ENCODE peak calls at places on chromosomes 13 and 19, in ten cellular contexts. One of them, this sample, is unnamed. For H3K4me1, the result is how much of the 10 kb centered on the place peaks cover.

GRCh38 chr19:55092423-55093318 is 17.0 kb downstream of the EPS8L1 start:
- DNase-seq in tibial nerve: no peak
- DNase-seq in PC-3: no peak
- DNase-seq in neuronal stem cell: no peak
- DNase-seq in A549: no peak
- DNase-seq in thoracic aorta: no peak
- DNase-seq in CD4-positive, alpha-beta memory T cell: no peak
- DNase-seq in foreskin keratinocyte: no peak
- DNase-seq in tibial artery: no peak
- DNase-seq in small intestine: no peak
- DNase-seq in this sample: no peak

GRCh38 chr19:45798995-45799517 is 6.4 kb upstream of the DMWD start:
- DNase-seq in tibial nerve: peak
- DNase-seq in PC-3: peak
- DNase-seq in neuronal stem cell: no peak
- DNase-seq in A549: peak
- DNase-seq in thoracic aorta: no peak
- DNase-seq in CD4-positive, alpha-beta memory T cell: peak
- DNase-seq in foreskin keratinocyte: no peak
- DNase-seq in tibial artery: peak
- DNase-seq in small intestine: peak
- DNase-seq in this sample: peak

GRCh38 chr13:36766295-36766694 is 52.7 kb upstream of the RFXAP start:
- DNase-seq in tibial nerve: no peak
- DNase-seq in PC-3: peak
- DNase-seq in neuronal stem cell: no peak
- DNase-seq in A549: no peak
- DNase-seq in thoracic aorta: no peak
- DNase-seq in CD4-positive, alpha-beta memory T cell: no peak
- DNase-seq in foreskin keratinocyte: peak
- DNase-seq in tibial artery: no peak
- DNase-seq in small intestine: no peak
- DNase-seq in this sample: no peak

GRCh38 chr13:88411696-88412095 is 740.5 kb downstream of the SLITRK5 start:
- DNase-seq in tibial nerve: no peak
- DNase-seq in PC-3: no peak
- DNase-seq in neuronal stem cell: no peak
- DNase-seq in A549: no peak
- DNase-seq in thoracic aorta: no peak
- DNase-seq in CD4-positive, alpha-beta memory T cell: no peak
- DNase-seq in foreskin keratinocyte: no peak
- DNase-seq in tibial artery: no peak
- DNase-seq in small intestine: no peak
- DNase-seq in this sample: no peak

GRCh38 chr13:104315606-104316005 is 1249.4 kb upstream of the SLC10A2 start:
- DNase-seq in tibial nerve: no peak
- DNase-seq in PC-3: peak
- DNase-seq in neuronal stem cell: no peak
- DNase-seq in A549: no peak
- DNase-seq in thoracic aorta: no peak
- DNase-seq in CD4-positive, alpha-beta memory T cell: no peak
- DNase-seq in foreskin keratinocyte: peak
- DNase-seq in tibial artery: no peak
- DNase-seq in small intestine: no peak
- DNase-seq in this sample: peak

GRCh38 chr19:54967611-54968010 is 1.4 kb downstream of the NLRP2 start:
- DNase-seq in tibial nerve: no peak
- DNase-seq in PC-3: no peak
- DNase-seq in neuronal stem cell: no peak
- DNase-seq in A549: no peak
- DNase-seq in thoracic aorta: no peak
- DNase-seq in CD4-positive, alpha-beta memory T cell: no peak
- DNase-seq in foreskin keratinocyte: no peak
- DNase-seq in tibial artery: no peak
- DNase-seq in small intestine: no peak
- DNase-seq in this sample: no peak

GRCh38 chr19:6971366-6971765 is 49.9 kb downstream of the MBD3L2B start:
- DNase-seq in tibial nerve: no peak
- DNase-seq in PC-3: peak
- DNase-seq in neuronal stem cell: no peak
- DNase-seq in A549: no peak
- DNase-seq in thoracic aorta: no peak
- DNase-seq in CD4-positive, alpha-beta memory T cell: no peak
- DNase-seq in foreskin keratinocyte: peak
- DNase-seq in tibial artery: no peak
- DNase-seq in small intestine: no peak
- DNase-seq in this sample: no peak

GRCh38 chr13:34931572-34931971 is 10.5 kb upstream of the NBEA start:
- DNase-seq in tibial nerve: no peak
- DNase-seq in PC-3: peak
- DNase-seq in neuronal stem cell: no peak
- DNase-seq in A549: no peak
- DNase-seq in thoracic aorta: no peak
- DNase-seq in CD4-positive, alpha-beta memory T cell: no peak
- DNase-seq in foreskin keratinocyte: no peak
- DNase-seq in tibial artery: no peak
- DNase-seq in small intestine: no peak
- DNase-seq in this sample: no peak

GRCh38 chr19:52735734-52736133 is 890 bp upstream of the ZNF611 start:
- DNase-seq in tibial nerve: peak
- DNase-seq in PC-3: peak
- DNase-seq in neuronal stem cell: peak
- DNase-seq in A549: no peak
- DNase-seq in thoracic aorta: no peak
- DNase-seq in CD4-positive, alpha-beta memory T cell: no peak
- DNase-seq in foreskin keratinocyte: no peak
- DNase-seq in tibial artery: peak
- DNase-seq in small intestine: no peak
- DNase-seq in this sample: peak

GRCh38 chr19:8490395-8490760 is 12.1 kb downstream of the PRAM1 start:
- DNase-seq in tibial nerve: no peak
- DNase-seq in PC-3: no peak
- DNase-seq in neuronal stem cell: no peak
- DNase-seq in A549: no peak
- DNase-seq in thoracic aorta: no peak
- DNase-seq in CD4-positive, alpha-beta memory T cell: no peak
- DNase-seq in foreskin keratinocyte: no peak
- DNase-seq in tibial artery: no peak
- DNase-seq in small intestine: no peak
- DNase-seq in this sample: no peak

GRCh38 chr19:49450405-49450804 is 1.2 kb downstream of the PIH1D1 start:
- DNase-seq in tibial nerve: no peak
- DNase-seq in PC-3: no peak
- DNase-seq in neuronal stem cell: no peak
- DNase-seq in A549: no peak
- DNase-seq in thoracic aorta: no peak
- DNase-seq in CD4-positive, alpha-beta memory T cell: no peak
- DNase-seq in foreskin keratinocyte: no peak
- DNase-seq in tibial artery: no peak
- DNase-seq in small intestine: no peak
- DNase-seq in this sample: no peak

GRCh38 chr19:49455729-49456128 is 2.7 kb downstream of the ALDH16A1 start:
- DNase-seq in tibial nerve: no peak
- DNase-seq in PC-3: no peak
- DNase-seq in neuronal stem cell: no peak
- DNase-seq in A549: no peak
- DNase-seq in thoracic aorta: no peak
- DNase-seq in CD4-positive, alpha-beta memory T cell: no peak
- DNase-seq in foreskin keratinocyte: no peak
- DNase-seq in tibial artery: no peak
- DNase-seq in small intestine: no peak
- DNase-seq in this sample: no peak

GRCh38 chr19:49451430-49452181 is at the start of gene PIH1D1:
- DNase-seq in tibial nerve: peak
- DNase-seq in PC-3: peak
- DNase-seq in neuronal stem cell: peak
- DNase-seq in A549: peak
- DNase-seq in thoracic aorta: peak
- DNase-seq in CD4-positive, alpha-beta memory T cell: peak
- DNase-seq in foreskin keratinocyte: peak
- DNase-seq in tibial artery: peak
- DNase-seq in small intestine: peak
- DNase-seq in this sample: peak

GRCh38 chr19:49453757-49454248 is 778 bp downstream of the ALDH16A1 start:
- DNase-seq in tibial nerve: no peak
- DNase-seq in PC-3: no peak
- DNase-seq in neuronal stem cell: no peak
- DNase-seq in A549: no peak
- DNase-seq in thoracic aorta: no peak
- DNase-seq in CD4-positive, alpha-beta memory T cell: no peak
- DNase-seq in foreskin keratinocyte: no peak
- DNase-seq in tibial artery: no peak
- DNase-seq in small intestine: no peak
- DNase-seq in this sample: no peak

GRCh38 chr19:49453013-49453756 is at the start of gene ALDH16A1:
- DNase-seq in tibial nerve: peak
- DNase-seq in PC-3: no peak
- DNase-seq in neuronal stem cell: peak
- DNase-seq in A549: peak
- DNase-seq in thoracic aorta: peak
- DNase-seq in CD4-positive, alpha-beta memory T cell: peak
- DNase-seq in foreskin keratinocyte: peak
- DNase-seq in tibial artery: peak
- DNase-seq in small intestine: peak
- DNase-seq in this sample: peak
- H3K4me1 ChIP-seq in tibial nerve: under half
- H3K4me1 ChIP-seq in PC-3: under half
- H3K4me1 ChIP-seq in neuronal stem cell: under half
- H3K4me1 ChIP-seq in A549: under half
- H3K4me1 ChIP-seq in thoracic aorta: under half
- H3K4me1 ChIP-seq in CD4-positive, alpha-beta memory T cell: under half
- H3K4me1 ChIP-seq in foreskin keratinocyte: under half
- H3K4me1 ChIP-seq in tibial artery: under half
- H3K4me1 ChIP-seq in small intestine: under half
- H3K4me1 ChIP-seq in this sample: under half

DNA sequence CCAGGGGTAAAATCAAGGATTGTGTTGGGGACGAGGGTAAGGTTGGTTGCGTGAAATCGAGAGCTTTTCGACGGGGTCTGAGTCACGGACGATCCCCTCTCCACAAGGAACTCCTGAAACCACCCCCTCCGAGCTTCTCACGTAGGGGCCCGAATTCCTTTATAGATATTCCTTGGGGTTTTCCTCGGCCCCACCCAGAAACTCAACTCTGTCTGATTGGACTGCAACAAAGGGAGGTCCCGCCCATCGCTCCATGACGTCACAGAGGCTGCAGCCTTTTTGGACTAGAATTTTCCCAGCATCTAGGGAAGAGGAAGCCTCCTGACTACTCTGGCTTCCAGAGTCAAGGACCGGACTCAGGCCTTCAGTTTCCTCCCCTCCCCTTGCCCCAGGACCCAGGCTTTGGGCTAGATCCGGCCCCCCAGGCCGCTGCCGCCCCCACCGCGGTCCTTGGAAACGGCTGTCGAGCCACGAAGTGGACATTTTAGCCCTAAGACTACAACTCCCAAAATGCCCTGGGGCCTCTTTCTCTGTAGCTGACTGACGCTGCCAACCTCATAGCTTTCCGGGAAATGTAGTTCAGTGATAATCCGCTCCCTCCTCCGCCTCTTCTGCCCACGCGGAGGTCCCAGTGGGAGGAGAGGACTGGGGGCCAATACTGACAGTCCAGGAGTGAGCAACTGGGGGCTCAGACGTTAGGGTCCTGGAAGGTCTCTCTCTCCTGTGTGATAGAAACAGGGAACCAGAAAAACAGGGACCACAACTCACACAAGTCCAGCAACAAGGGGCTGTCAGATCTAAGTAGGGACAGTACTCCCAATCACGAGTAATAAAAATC is at the start of gene IZUMO1:
- DNase-seq in tibial nerve: peak
- DNase-seq in PC-3: no peak
- DNase-seq in neuronal stem cell: peak
- DNase-seq in A549: peak
- DNase-seq in thoracic aorta: peak
- DNase-seq in CD4-positive, alpha-beta memory T cell: peak
- DNase-seq in foreskin keratinocyte: no peak
- DNase-seq in tibial artery: peak
- DNase-seq in small intestine: peak
- DNase-seq in this sample: peak
- H3K27ac ChIP-seq in tibial nerve: no peak
- H3K27ac ChIP-seq in PC-3: no peak
- H3K27ac ChIP-seq in neuronal stem cell: peak
- H3K27ac ChIP-seq in A549: peak
- H3K27ac ChIP-seq in thoracic aorta: no peak
- H3K27ac ChIP-seq in CD4-positive, alpha-beta memory T cell: no peak
- H3K27ac ChIP-seq in foreskin keratinocyte: no peak
- H3K27ac ChIP-seq in tibial artery: peak
- H3K27ac ChIP-seq in small intestine: peak
- H3K27ac ChIP-seq in this sample: peak

GRCh38 chr19:56101095-56101494 is 20.0 kb downstream of the ZNF787 start:
- DNase-seq in tibial nerve: no peak
- DNase-seq in PC-3: no peak
- DNase-seq in neuronal stem cell: no peak
- DNase-seq in A549: no peak
- DNase-seq in thoracic aorta: no peak
- DNase-seq in CD4-positive, alpha-beta memory T cell: no peak
- DNase-seq in foreskin keratinocyte: no peak
- DNase-seq in tibial artery: no peak
- DNase-seq in small intestine: no peak
- DNase-seq in this sample: no peak
- H3K4me1 ChIP-seq in tibial nerve: under half
- H3K4me1 ChIP-seq in PC-3: under half
- H3K4me1 ChIP-seq in neuronal stem cell: under half
- H3K4me1 ChIP-seq in A549: under half
- H3K4me1 ChIP-seq in thoracic aorta: under half
- H3K4me1 ChIP-seq in CD4-positive, alpha-beta memory T cell: under half
- H3K4me1 ChIP-seq in foreskin keratinocyte: under half
- H3K4me1 ChIP-seq in tibial artery: under half
- H3K4me1 ChIP-seq in small intestine: under half
- H3K4me1 ChIP-seq in this sample: under half

GRCh38 chr13:42745655-42746054 is 35.7 kb upstream of the FAM216B start:
- DNase-seq in tibial nerve: no peak
- DNase-seq in PC-3: no peak
- DNase-seq in neuronal stem cell: no peak
- DNase-seq in A549: no peak
- DNase-seq in thoracic aorta: no peak
- DNase-seq in CD4-positive, alpha-beta memory T cell: no peak
- DNase-seq in foreskin keratinocyte: no peak
- DNase-seq in tibial artery: no peak
- DNase-seq in small intestine: no peak
- DNase-seq in this sample: no peak

GRCh38 chr13:42751693-42752092 is 29.7 kb upstream of the FAM216B start:
- DNase-seq in tibial nerve: no peak
- DNase-seq in PC-3: no peak
- DNase-seq in neuronal stem cell: no peak
- DNase-seq in A549: no peak
- DNase-seq in thoracic aorta: no peak
- DNase-seq in CD4-positive, alpha-beta memory T cell: no peak
- DNase-seq in foreskin keratinocyte: no peak
- DNase-seq in tibial artery: no peak
- DNase-seq in small intestine: no peak
- DNase-seq in this sample: no peak

GRCh38 chr13:42747399-42747873 is 33.9 kb upstream of the FAM216B start:
- DNase-seq in tibial nerve: no peak
- DNase-seq in PC-3: peak
- DNase-seq in neuronal stem cell: no peak
- DNase-seq in A549: no peak
- DNase-seq in thoracic aorta: no peak
- DNase-seq in CD4-positive, alpha-beta memory T cell: no peak
- DNase-seq in foreskin keratinocyte: peak
- DNase-seq in tibial artery: no peak
- DNase-seq in small intestine: no peak
- DNase-seq in this sample: peak

GRCh38 chr13:42750858-42751257 is 30.5 kb upstream of the FAM216B start:
- DNase-seq in tibial nerve: no peak
- DNase-seq in PC-3: no peak
- DNase-seq in neuronal stem cell: no peak
- DNase-seq in A549: no peak
- DNase-seq in thoracic aorta: no peak
- DNase-seq in CD4-positive, alpha-beta memory T cell: no peak
- DNase-seq in foreskin keratinocyte: no peak
- DNase-seq in tibial artery: no peak
- DNase-seq in small intestine: no peak
- DNase-seq in this sample: no peak

GRCh38 chr13:42746846-42747245 is 34.5 kb upstream of the FAM216B start:
- DNase-seq in tibial nerve: no peak
- DNase-seq in PC-3: peak
- DNase-seq in neuronal stem cell: no peak
- DNase-seq in A549: no peak
- DNase-seq in thoracic aorta: no peak
- DNase-seq in CD4-positive, alpha-beta memory T cell: no peak
- DNase-seq in foreskin keratinocyte: no peak
- DNase-seq in tibial artery: no peak
- DNase-seq in small intestine: no peak
- DNase-seq in this sample: no peak
- H3K27ac ChIP-seq in tibial nerve: no peak
- H3K27ac ChIP-seq in PC-3: peak
- H3K27ac ChIP-seq in neuronal stem cell: no peak
- H3K27ac ChIP-seq in A549: no peak
- H3K27ac ChIP-seq in thoracic aorta: no peak
- H3K27ac ChIP-seq in CD4-positive, alpha-beta memory T cell: no peak
- H3K27ac ChIP-seq in foreskin keratinocyte: no peak
- H3K27ac ChIP-seq in tibial artery: no peak
- H3K27ac ChIP-seq in small intestine: peak
- H3K27ac ChIP-seq in this sample: no peak

This sample was measured in SJCRH30.